ENCODE peak calls at places on chromosome 15, in ten cellular contexts. K is AG10803, O is cardiac fibroblast, D is lower lobe of right lung, W is LNCaP clone FGC, Z is transverse colon, U is activated B cell treated with CpG ODN at 0.5 μM for 24 hours, J is PC-3, M is A549, E is lower leg skin. Q is an unnamed sample.

GRCh38 chr15:38072007-38072506 is 137.6 kb downstream of the TMCO5A start:
- DNase-seq in J (no peak), Z (no peak), M (no peak), D (no peak), W (no peak), O (no peak), K (no peak), U (no peak), E (no peak), Q (no peak)

GRCh38 chr15:66252411-66253295 is 897 bp downstream of the MEGF11 start:
- DNase-seq in K (peak), J (peak), E (no peak), D (peak), Z (peak), W (no peak), U (peak), M (peak), O (peak), Q (peak)

GRCh38 chr15:93173369-93173768 is 84.4 kb upstream of the RGMA start:
- DNase-seq in U (no peak), J (peak), D (no peak), M (peak), W (no peak), K (peak), O (peak), E (no peak), Z (no peak), Q (peak)

GRCh38 chr15:45603881-45604280 is 16.7 kb downstream of the BLOC1S6 start:
- DNase-seq in W (no peak), J (no peak), M (no peak), K (no peak), U (no peak), E (no peak), Z (no peak), O (no peak), D (no peak), Q (no peak)

GRCh38 chr15:88788816-88789215 is 14.4 kb upstream of the ACAN start:
- DNase-seq in E (peak), O (no peak), D (no peak), Z (no peak), U (no peak), J (no peak), W (no peak), K (peak), M (no peak), Q (no peak)

GRCh38 chr15:42413914-42414313 is 54.6 kb downstream of the CAPN3 start:
- DNase-seq in U (no peak), O (no peak), J (peak), D (no peak), Z (no peak), W (no peak), M (no peak), E (no peak), K (no peak), Q (peak)

GRCh38 chr15:39448409-39448808 is 132.5 kb upstream of the THBS1 start:
- DNase-seq in W (no peak), D (no peak), M (no peak), Z (no peak), U (no peak), K (no peak), O (no peak), E (no peak), J (no peak), Q (no peak)

GRCh38 chr15:96670389-96670788 is 339.9 kb downstream of the NR2F2 start:
- DNase-seq in D (no peak), J (no peak), O (no peak), M (no peak), U (no peak), Z (no peak), E (no peak), K (no peak), W (no peak), Q (no peak)

GRCh38 chr15:88604381-88604951 is 16.7 kb upstream of the AEN start:
- DNase-seq in W (no peak), U (no peak), K (no peak), Z (no peak), M (no peak), O (no peak), J (no peak), E (no peak), D (no peak), Q (no peak)

GRCh38 chr15:97977734-97978133 is 17.2 kb downstream of the ARRDC4 start:
- DNase-seq in M (no peak), O (no peak), U (no peak), J (peak), K (no peak), E (no peak), D (no peak), W (no peak), Z (no peak), Q (no peak)

GRCh38 chr15:33778911-33779310 is 189.4 kb upstream of the CHRM5 start:
- DNase-seq in Z (no peak), K (no peak), W (no peak), D (no peak), U (no peak), O (no peak), E (no peak), J (no peak), M (no peak), Q (no peak)

GRCh38 chr15:90039996-90040395 is 38.9 kb downstream of the ZNF710 start:
- DNase-seq in J (no peak), E (no peak), D (no peak), U (no peak), K (no peak), O (no peak), W (no peak), M (no peak), Z (no peak), Q (no peak)

GRCh38 chr15:88909956-88910831 is 3.0 kb downstream of the MFGE8 start:
- DNase-seq in U (no peak), D (no peak), Z (no peak), O (peak), K (peak), E (peak), W (no peak), J (no peak), M (no peak), Q (no peak)

GRCh38 chr15:72077950-72078349 is 40.0 kb downstream of the MYO9A start:
- DNase-seq in E (no peak), O (no peak), D (no peak), Z (no peak), W (no peak), M (no peak), U (no peak), J (no peak), K (peak), Q (no peak)

DNA sequence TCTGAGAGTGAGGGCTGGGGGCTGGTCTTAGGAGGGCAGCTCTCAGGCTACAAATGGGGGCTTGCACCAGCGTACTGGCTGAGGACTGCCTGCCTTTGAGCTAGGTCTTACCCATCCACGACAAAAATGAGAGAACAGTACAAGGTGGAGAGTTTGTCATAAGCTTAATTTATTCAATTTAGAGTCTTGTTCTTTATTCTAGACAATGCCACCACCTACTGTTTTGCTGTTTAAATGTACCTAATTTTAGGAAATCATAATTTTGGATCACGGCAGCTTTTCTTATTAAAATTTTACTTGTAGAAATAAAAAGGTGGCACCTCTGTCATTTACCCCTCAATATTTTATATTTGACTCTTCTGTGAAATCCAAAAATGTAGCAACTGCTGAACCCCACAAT is 88.4 kb downstream of the SLCO3A1 start:
- DNase-seq in D (no peak), O (peak), K (peak), M (no peak), W (no peak), Z (no peak), J (peak), E (no peak), U (no peak), Q (no peak)
- TF ChIP-seq CTCF in D (no peak), O (no peak), K (peak), M (peak), W (peak), Z (no peak), J (no peak), E (no peak), U (no peak), Q (no peak)

DNA sequence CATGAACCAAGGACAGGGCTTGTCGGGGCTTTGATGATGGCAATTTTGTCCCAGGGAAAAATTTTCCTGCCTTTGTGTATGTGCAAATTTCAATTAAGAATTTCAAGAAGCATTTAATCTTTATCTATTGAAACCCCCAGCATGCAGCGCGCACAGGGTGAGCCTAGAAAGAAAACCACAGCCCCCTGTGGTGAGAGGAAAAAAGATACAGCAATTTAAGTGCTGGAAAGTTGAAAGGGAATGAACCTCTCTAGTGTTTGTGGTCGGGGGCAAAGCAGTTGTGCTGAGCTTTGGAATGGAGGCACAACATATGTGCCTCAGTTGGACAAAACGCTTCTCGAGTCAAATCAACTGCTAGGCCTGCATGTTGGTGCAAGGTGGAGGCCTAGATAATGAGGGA is 111.8 kb upstream of the C15orf61 start:
- DNase-seq in U (no peak), K (no peak), M (no peak), E (no peak), D (no peak), J (no peak), Z (no peak), O (no peak), W (no peak), Q (no peak)
- TF ChIP-seq CTCF in U (no peak), K (no peak), M (no peak), E (no peak), D (no peak), J (no peak), Z (no peak), O (no peak), W (no peak), Q (no peak)

DNA sequence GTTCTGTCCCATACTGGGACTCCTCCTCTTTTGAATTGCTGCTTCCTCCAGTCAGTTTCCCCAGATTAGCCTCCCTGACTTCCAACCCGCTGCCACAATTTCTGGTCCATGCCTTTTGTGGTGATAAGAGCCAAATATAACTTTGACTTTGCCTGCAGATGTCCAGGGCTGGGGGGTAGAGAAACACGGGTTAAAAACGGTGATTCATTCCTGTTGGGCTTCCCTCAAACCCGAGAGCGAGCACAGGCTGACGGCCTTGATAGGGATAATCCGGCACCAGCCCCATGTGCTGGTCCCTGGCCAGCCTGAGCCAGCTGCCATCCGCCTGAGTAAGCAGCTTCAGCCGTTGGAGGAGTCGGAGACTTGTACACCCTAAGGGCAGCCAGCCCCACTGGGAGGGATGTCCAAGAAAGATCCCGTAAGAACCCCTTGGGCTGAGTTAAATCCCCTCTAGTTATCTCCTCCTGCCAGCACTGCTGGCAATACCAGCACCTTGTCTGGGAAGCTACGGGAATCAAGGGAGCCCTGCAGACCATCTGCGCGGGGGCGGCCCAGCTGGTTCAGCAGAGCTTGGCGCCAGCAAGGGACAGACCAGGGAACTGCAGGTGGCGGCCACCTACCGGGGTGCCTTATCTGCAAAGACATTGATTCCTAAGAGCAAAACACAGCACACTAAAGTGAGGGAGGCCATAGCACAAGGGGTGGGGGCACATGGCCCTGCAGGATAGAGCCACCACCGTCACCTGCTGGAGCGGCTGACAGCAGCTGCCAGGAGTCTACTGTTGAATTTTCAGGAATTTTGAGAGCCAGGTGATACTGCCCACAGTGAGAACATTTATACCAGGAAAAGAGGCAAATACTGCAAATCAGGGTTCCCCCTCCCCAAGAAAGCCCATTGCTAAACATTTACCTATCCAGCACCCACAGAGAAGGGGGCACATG is 18.1 kb downstream of the CSPG4 start:
- DNase-seq in U (no peak), M (peak), D (no peak), J (peak), Z (peak), W (no peak), K (peak), E (peak), O (peak), Q (peak)
- TF ChIP-seq CTCF in U (no peak), M (peak), D (peak), J (peak), Z (peak), W (no peak), K (peak), E (no peak), O (peak), Q (peak)

DNA sequence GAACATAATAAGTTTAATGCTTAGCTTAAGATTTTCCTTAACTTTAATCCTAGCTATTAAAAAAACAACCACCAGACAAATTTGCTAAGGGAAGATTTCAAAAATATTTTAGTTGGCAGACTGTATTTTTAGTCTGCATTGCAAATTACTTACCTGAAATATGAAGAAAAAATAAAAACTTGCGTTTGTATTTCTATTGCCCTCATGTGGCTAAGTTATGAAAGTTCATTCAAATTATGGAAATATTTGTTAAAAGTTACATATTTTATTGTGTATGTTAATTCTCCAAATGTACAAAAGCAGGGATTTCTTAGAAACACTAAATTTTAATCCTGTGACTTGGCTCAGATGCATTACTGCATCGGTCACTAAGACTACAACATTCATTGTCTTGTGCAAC is 15.0 kb downstream of the GTF2A2 start:
- DNase-seq in M (no peak), W (no peak), D (no peak), K (no peak), J (no peak), O (no peak), E (no peak), U (no peak), Z (no peak), Q (no peak)
- TF ChIP-seq CTCF in M (peak), W (no peak), D (no peak), K (peak), J (peak), O (peak), E (no peak), U (no peak), Z (no peak), Q (peak)

GRCh38 chr15:40843183-40843884 is 514 bp upstream of the SPINT1 start:
- DNase-seq in K (no peak), W (no peak), M (no peak), E (no peak), D (no peak), Z (no peak), O (no peak), J (no peak), U (no peak), Q (no peak)
- TF ChIP-seq CTCF in K (no peak), W (no peak), M (no peak), E (no peak), D (no peak), Z (no peak), O (no peak), J (no peak), U (no peak), Q (no peak)

DNA sequence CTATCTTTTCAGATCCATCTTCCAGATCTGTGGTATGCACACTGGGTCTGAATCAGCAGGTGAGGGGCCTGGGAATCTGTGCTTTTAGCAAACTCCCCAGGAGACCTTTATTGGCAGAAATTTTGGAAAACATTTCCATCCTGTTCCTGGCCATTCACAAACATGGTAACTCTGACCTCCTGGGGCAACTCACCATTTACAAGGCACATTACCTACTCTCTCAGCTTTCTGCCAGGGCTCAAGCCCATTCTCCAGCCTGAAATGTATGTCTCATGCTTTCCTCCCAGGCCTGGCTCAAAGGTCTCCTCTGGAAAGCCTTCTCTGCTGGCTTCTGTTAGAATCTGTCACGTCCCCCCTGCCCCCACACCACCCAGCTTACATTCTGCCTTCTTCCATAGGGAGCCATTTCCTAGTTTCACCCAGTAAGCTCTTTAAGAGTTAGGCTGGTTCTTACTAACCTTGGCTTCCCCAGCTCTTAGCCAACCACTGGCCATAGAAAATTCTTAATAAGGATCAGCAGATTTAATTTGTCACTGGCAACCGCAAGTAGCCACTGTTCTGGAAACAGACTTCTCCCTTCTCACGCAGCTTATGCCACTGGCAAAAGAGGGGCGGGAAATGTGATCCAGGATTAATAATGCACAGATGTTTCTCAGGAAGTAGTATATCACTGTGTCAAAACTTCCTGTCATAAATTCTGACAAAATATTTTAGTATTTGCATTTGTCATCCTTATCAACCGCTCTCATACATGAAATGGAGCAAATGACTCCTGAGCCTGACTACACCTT is 55.0 kb downstream of the RORA start:
- DNase-seq in W (no peak), J (peak), Z (no peak), U (no peak), D (no peak), M (no peak), E (no peak), K (peak), O (no peak), Q (no peak)
- TF ChIP-seq CTCF in W (no peak), J (no peak), Z (no peak), U (no peak), D (no peak), M (no peak), E (no peak), K (no peak), O (no peak), Q (no peak)

GRCh38 chr15:101723161-101723873 is 956 bp downstream of the TARS3 start:
- DNase-seq in U (no peak), D (no peak), M (no peak), Z (peak), K (peak), E (no peak), W (no peak), O (peak), J (peak), Q (peak)

GRCh38 chr15:101725073-101725472 is 800 bp upstream of the TARS3 start:
- DNase-seq in E (no peak), O (no peak), M (no peak), D (no peak), J (no peak), K (no peak), W (no peak), U (no peak), Z (no peak), Q (no peak)

GRCh38 chr15:101724675-101725005 is 367 bp upstream of the TARS3 start:
- DNase-seq in W (no peak), E (no peak), K (no peak), O (no peak), Z (no peak), M (no peak), D (no peak), U (no peak), J (no peak), Q (no peak)

GRCh38 chr15:101727186-101727585 is 2.9 kb upstream of the TARS3 start:
- DNase-seq in K (no peak), M (no peak), O (no peak), D (no peak), U (no peak), E (no peak), Z (no peak), J (no peak), W (no peak), Q (no peak)

DNA sequence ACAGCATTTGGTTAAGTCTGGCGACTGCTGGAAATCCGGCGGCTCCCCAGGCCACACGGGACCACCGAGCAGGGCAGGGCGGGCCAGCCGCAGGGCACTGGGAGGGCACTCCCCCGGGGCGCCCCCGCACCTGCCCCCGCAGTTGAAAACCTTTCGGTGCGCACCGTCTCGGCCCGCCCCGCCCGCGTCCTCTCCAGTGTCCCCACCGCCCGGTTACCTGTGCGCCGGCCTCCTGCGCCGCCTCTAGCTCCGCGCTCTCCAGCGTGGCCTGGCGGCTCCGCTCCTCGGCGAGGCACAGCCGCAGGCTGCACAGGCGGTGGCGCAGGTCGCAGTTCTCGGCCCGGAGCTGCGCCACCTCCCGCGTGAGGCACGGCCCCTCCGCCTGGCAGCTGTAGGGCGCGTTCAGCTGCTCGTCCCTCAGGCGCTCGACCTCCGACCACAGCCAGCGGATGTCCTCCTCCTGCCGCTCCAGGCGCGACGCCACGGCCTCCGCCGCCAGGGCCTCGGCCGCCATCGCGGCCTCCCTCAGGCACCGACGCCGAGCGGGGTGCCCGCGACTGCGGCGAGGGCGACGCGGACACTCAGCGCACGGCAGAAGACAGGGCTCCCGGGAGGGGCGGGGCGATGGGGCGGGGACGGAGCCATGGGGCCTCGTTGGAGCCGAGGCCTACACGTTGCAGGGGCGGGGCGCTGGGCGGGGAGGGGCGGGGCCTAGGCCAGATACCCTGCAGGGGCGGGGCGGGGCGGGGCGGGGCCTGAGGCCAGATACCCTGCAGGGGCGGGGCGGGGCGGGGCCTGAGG is at the start of gene TARS3:
- DNase-seq in U (peak), J (peak), Z (peak), O (peak), K (peak), E (peak), W (peak), M (peak), D (peak), Q (peak)
- TF ChIP-seq CTCF in U (no peak), J (no peak), Z (peak), O (peak), K (no peak), E (no peak), W (peak), M (no peak), D (peak), Q (peak)

GRCh38 chr15:76647612-76648011 is 257.5 kb downstream of the SCAPER start:
- DNase-seq in D (no peak), K (no peak), W (no peak), U (no peak), O (no peak), J (no peak), E (no peak), M (no peak), Z (no peak), Q (no peak)

DNA sequence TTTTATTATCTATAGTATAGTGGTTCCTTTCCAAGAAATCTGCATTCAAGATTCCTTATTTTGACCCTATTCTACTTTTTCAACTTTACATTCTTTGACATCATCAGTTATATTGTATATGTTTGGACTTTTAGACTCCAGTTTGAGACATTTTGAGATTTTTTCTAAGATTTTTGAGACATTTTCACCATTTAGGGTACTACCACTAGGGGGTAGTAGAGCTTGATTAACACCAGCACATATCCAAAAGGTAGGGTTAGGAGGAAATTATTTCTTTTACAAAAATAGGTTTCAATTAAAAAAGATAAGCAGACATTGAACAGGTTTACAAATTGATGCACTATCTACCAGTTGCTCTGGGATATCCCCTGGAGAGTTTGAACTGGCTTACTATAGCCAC is 262.5 kb downstream of the SCAPER start:
- DNase-seq in Z (no peak), W (no peak), O (peak), D (no peak), J (no peak), K (no peak), M (no peak), U (no peak), E (no peak), Q (no peak)
- TF ChIP-seq CTCF in Z (no peak), W (peak), O (peak), D (peak), J (peak), K (peak), M (peak), U (no peak), E (no peak), Q (peak)